ENCODE peak calls at places on chromosomes 16 and 17, in five cellular contexts. P is NCI-H1930; X is Peyer's patch; Z is NCI-H1105 treated with DMSO at 0.1 percent for 48 hours; W is CD4-positive, alpha-beta T cell. S is an unnamed sample.

GRCh38 chr17:44187131-44187899 is 543 bp downstream of the TMUB2 start:
- DNase-seq in P (no peak), X (no peak), Z (peak; percentile 6), W (no peak), S (no peak)

GRCh38 chr17:74182041-74182783 is 21.3 kb upstream of the RPL38 start:
- DNase-seq in P (no peak), X (no peak), Z (no peak), W (no peak), S (no peak)

GRCh38 chr16:77974883-77975282 is 47.5 kb upstream of the CLEC3A start:
- DNase-seq in P (no peak), X (no peak), Z (no peak), W (no peak), S (no peak)

GRCh38 chr17:9020824-9021157 is 519 bp upstream of the NTN1 start:
- DNase-seq in P (no peak), X (no peak), Z (no peak), W (no peak), S (no peak)

GRCh38 chr17:15446036-15446435 is 21.4 kb downstream of the CDRT4 start:
- DNase-seq in P (no peak), X (no peak), Z (no peak), W (no peak), S (peak; percentile 30)

GRCh38 chr17:13367154-13367553 is 234.6 kb downstream of the HS3ST3A1 start:
- DNase-seq in P (no peak), X (no peak), Z (no peak), W (no peak), S (no peak)

GRCh38 chr17:58289869-58290268 is 9.1 kb upstream of the MPO start:
- DNase-seq in P (no peak), X (peak; percentile 33), Z (peak; percentile 0), W (no peak), S (no peak)

GRCh38 chr16:1923299-1924034 is 5.3 kb upstream of the HS3ST6 start:
- DNase-seq in P (no peak), X (no peak), Z (no peak), W (no peak), S (no peak)

GRCh38 chr17:38732376-38733314 is 2.5 kb downstream of the CISD3 start:
- DNase-seq in P (no peak), X (peak; percentile 71), Z (no peak), W (no peak), S (no peak)

GRCh38 chr17:78255029-78255656 is 23.7 kb downstream of the TMEM235 start:
- DNase-seq in P (no peak), X (no peak), Z (no peak), W (no peak), S (no peak)

GRCh38 chr17:6085812-6086211 is 15.6 kb downstream of the WSCD1 start:
- DNase-seq in P (no peak), X (no peak), Z (no peak), W (no peak), S (no peak)

GRCh38 chr17:33785281-33785680 is 469.8 kb upstream of the CCL2 start:
- DNase-seq in P (no peak), X (no peak), Z (no peak), W (no peak), S (no peak)

GRCh38 chr17:48162946-48163506 is 55.5 kb downstream of the SNX11 start:
- DNase-seq in P (no peak), X (peak; percentile 58), Z (peak; percentile 35), W (no peak), S (no peak)

GRCh38 chr17:49494937-49495841 is at the start of gene NGFR:
- DNase-seq in P (peak; percentile 48), X (peak; percentile 66), Z (peak; percentile 18), W (peak; percentile 38), S (no peak)

GRCh38 chr16:23505942-23506605 is 4.2 kb downstream of the GGA2 start:
- DNase-seq in P (no peak), X (no peak), Z (no peak), W (no peak), S (no peak)

GRCh38 chr17:37068266-37068665 is 119.5 kb downstream of the AATF start:
- DNase-seq in P (no peak), X (peak; percentile 55), Z (no peak), W (no peak), S (no peak)

GRCh38 chr16:2429771-2430663 is 770 bp downstream of the CCNF start:
- DNase-seq in P (no peak), X (no peak), Z (peak; percentile 7), W (no peak), S (no peak)

GRCh38 chr16:74723224-74723623 is 22.6 kb upstream of the MLKL start:
- DNase-seq in P (no peak), X (no peak), Z (no peak), W (no peak), S (no peak)

GRCh38 chr16:50059111-50059510 is 6.7 kb upstream of the HEATR3 start:
- DNase-seq in P (no peak), X (no peak), Z (no peak), W (no peak), S (no peak)

GRCh38 chr16:24929409-24929808 is 83.6 kb downstream of the SLC5A11 start:
- DNase-seq in P (no peak), X (peak; percentile 25), Z (no peak), W (no peak), S (no peak)